ENCODE peak calls at places on chromosomes 5 and 9, in eight cellular contexts. One of them, this sample, is unnamed.

GRCh38 chr5:14265574-14265973 is 122.4 kb downstream of the TRIO start:
- DNase-seq in neural progenitor cell: no peak
- DNase-seq in activated CD4-positive, alpha-beta T cell treated with anti-CD3 and anti-CD28 coated beads, Interleukin-2, amount 50 U/mL, for 4 hours: no peak
- DNase-seq in COR-L47: no peak
- DNase-seq in left lobe of liver: no peak
- DNase-seq in aorta: no peak
- DNase-seq in stimulated activated CD4-positive, alpha-beta T cell treated with anti-CD3 and anti-CD28 coated beads, TNF-alpha, amount 100 ng/mL, for 1 hour: no peak
- DNase-seq in nephron progenitor cell: no peak
- DNase-seq in this sample: no peak

GRCh38 chr9:131416509-131416908 is 22.6 kb downstream of the PRRC2B start:
- DNase-seq in activated CD4-positive, alpha-beta T cell treated with anti-CD3 and anti-CD28 coated beads, Interleukin-2, amount 50 U/mL, for 4 hours: no peak
- DNase-seq in stimulated activated CD4-positive, alpha-beta T cell treated with anti-CD3 and anti-CD28 coated beads, TNF-alpha, amount 100 ng/mL, for 1 hour: no peak
- DNase-seq in COR-L47: no peak
- DNase-seq in left lobe of liver: no peak
- DNase-seq in neural progenitor cell: no peak
- DNase-seq in aorta: no peak
- DNase-seq in nephron progenitor cell: no peak
- DNase-seq in this sample: no peak

GRCh38 chr9:124769451-124770358 is 1.4 kb downstream of the NR6A1 start:
- DNase-seq in COR-L47: no peak
- DNase-seq in nephron progenitor cell: peak; percentile 69
- DNase-seq in activated CD4-positive, alpha-beta T cell treated with anti-CD3 and anti-CD28 coated beads, Interleukin-2, amount 50 U/mL, for 4 hours: no peak
- DNase-seq in aorta: no peak
- DNase-seq in neural progenitor cell: peak; percentile 67
- DNase-seq in stimulated activated CD4-positive, alpha-beta T cell treated with anti-CD3 and anti-CD28 coated beads, TNF-alpha, amount 100 ng/mL, for 1 hour: no peak
- DNase-seq in left lobe of liver: peak; percentile 76
- DNase-seq in this sample: no peak

GRCh38 chr5:12624776-12625560 is 720.7 kb upstream of the CTNND2 start:
- DNase-seq in stimulated activated CD4-positive, alpha-beta T cell treated with anti-CD3 and anti-CD28 coated beads, TNF-alpha, amount 100 ng/mL, for 1 hour: no peak
- DNase-seq in left lobe of liver: no peak
- DNase-seq in nephron progenitor cell: no peak
- DNase-seq in neural progenitor cell: no peak
- DNase-seq in COR-L47: no peak
- DNase-seq in activated CD4-positive, alpha-beta T cell treated with anti-CD3 and anti-CD28 coated beads, Interleukin-2, amount 50 U/mL, for 4 hours: no peak
- DNase-seq in aorta: no peak
- DNase-seq in this sample: no peak

GRCh38 chr5:67476531-67476930 is 279.9 kb upstream of the CD180 start:
- DNase-seq in aorta: no peak
- DNase-seq in activated CD4-positive, alpha-beta T cell treated with anti-CD3 and anti-CD28 coated beads, Interleukin-2, amount 50 U/mL, for 4 hours: no peak
- DNase-seq in nephron progenitor cell: no peak
- DNase-seq in neural progenitor cell: no peak
- DNase-seq in stimulated activated CD4-positive, alpha-beta T cell treated with anti-CD3 and anti-CD28 coated beads, TNF-alpha, amount 100 ng/mL, for 1 hour: no peak
- DNase-seq in left lobe of liver: no peak
- DNase-seq in COR-L47: no peak
- DNase-seq in this sample: no peak

GRCh38 chr9:70642421-70642820 is 228.0 kb upstream of the KLF9 start:
- DNase-seq in aorta: no peak
- DNase-seq in nephron progenitor cell: no peak
- DNase-seq in activated CD4-positive, alpha-beta T cell treated with anti-CD3 and anti-CD28 coated beads, Interleukin-2, amount 50 U/mL, for 4 hours: no peak
- DNase-seq in left lobe of liver: no peak
- DNase-seq in neural progenitor cell: no peak
- DNase-seq in stimulated activated CD4-positive, alpha-beta T cell treated with anti-CD3 and anti-CD28 coated beads, TNF-alpha, amount 100 ng/mL, for 1 hour: no peak
- DNase-seq in COR-L47: no peak
- DNase-seq in this sample: no peak

GRCh38 chr9:132647355-132647754 is 22.4 kb downstream of the DDX31 start:
- DNase-seq in left lobe of liver: no peak
- DNase-seq in aorta: no peak
- DNase-seq in stimulated activated CD4-positive, alpha-beta T cell treated with anti-CD3 and anti-CD28 coated beads, TNF-alpha, amount 100 ng/mL, for 1 hour: no peak
- DNase-seq in activated CD4-positive, alpha-beta T cell treated with anti-CD3 and anti-CD28 coated beads, Interleukin-2, amount 50 U/mL, for 4 hours: no peak
- DNase-seq in neural progenitor cell: no peak
- DNase-seq in COR-L47: no peak
- DNase-seq in nephron progenitor cell: no peak
- DNase-seq in this sample: no peak

GRCh38 chr5:114305402-114306207 is 56.3 kb upstream of the KCNN2 start:
- DNase-seq in COR-L47: peak; percentile 21
- DNase-seq in left lobe of liver: no peak
- DNase-seq in activated CD4-positive, alpha-beta T cell treated with anti-CD3 and anti-CD28 coated beads, Interleukin-2, amount 50 U/mL, for 4 hours: no peak
- DNase-seq in neural progenitor cell: peak; percentile 55
- DNase-seq in stimulated activated CD4-positive, alpha-beta T cell treated with anti-CD3 and anti-CD28 coated beads, TNF-alpha, amount 100 ng/mL, for 1 hour: no peak
- DNase-seq in nephron progenitor cell: no peak
- DNase-seq in aorta: no peak
- DNase-seq in this sample: peak; percentile 9

GRCh38 chr9:12956261-12956660 is 181.4 kb downstream of the LURAP1L start:
- DNase-seq in COR-L47: no peak
- DNase-seq in aorta: no peak
- DNase-seq in neural progenitor cell: no peak
- DNase-seq in left lobe of liver: no peak
- DNase-seq in activated CD4-positive, alpha-beta T cell treated with anti-CD3 and anti-CD28 coated beads, Interleukin-2, amount 50 U/mL, for 4 hours: no peak
- DNase-seq in stimulated activated CD4-positive, alpha-beta T cell treated with anti-CD3 and anti-CD28 coated beads, TNF-alpha, amount 100 ng/mL, for 1 hour: no peak
- DNase-seq in nephron progenitor cell: no peak
- DNase-seq in this sample: no peak

GRCh38 chr9:23659346-23660006 is 166.6 kb downstream of the ELAVL2 start:
- DNase-seq in nephron progenitor cell: no peak
- DNase-seq in activated CD4-positive, alpha-beta T cell treated with anti-CD3 and anti-CD28 coated beads, Interleukin-2, amount 50 U/mL, for 4 hours: no peak
- DNase-seq in COR-L47: no peak
- DNase-seq in aorta: no peak
- DNase-seq in neural progenitor cell: no peak
- DNase-seq in stimulated activated CD4-positive, alpha-beta T cell treated with anti-CD3 and anti-CD28 coated beads, TNF-alpha, amount 100 ng/mL, for 1 hour: no peak
- DNase-seq in left lobe of liver: no peak
- DNase-seq in this sample: no peak

GRCh38 chr5:859798-860296 is 9.1 kb upstream of the ZDHHC11 start:
- DNase-seq in neural progenitor cell: no peak
- DNase-seq in aorta: no peak
- DNase-seq in left lobe of liver: no peak
- DNase-seq in COR-L47: no peak
- DNase-seq in activated CD4-positive, alpha-beta T cell treated with anti-CD3 and anti-CD28 coated beads, Interleukin-2, amount 50 U/mL, for 4 hours: no peak
- DNase-seq in stimulated activated CD4-positive, alpha-beta T cell treated with anti-CD3 and anti-CD28 coated beads, TNF-alpha, amount 100 ng/mL, for 1 hour: no peak
- DNase-seq in nephron progenitor cell: no peak
- DNase-seq in this sample: no peak

GRCh38 chr5:81852277-81853004 is 101.5 kb upstream of the SSBP2 start:
- DNase-seq in COR-L47: peak; percentile 75
- DNase-seq in neural progenitor cell: peak; percentile 65
- DNase-seq in left lobe of liver: no peak
- DNase-seq in stimulated activated CD4-positive, alpha-beta T cell treated with anti-CD3 and anti-CD28 coated beads, TNF-alpha, amount 100 ng/mL, for 1 hour: no peak
- DNase-seq in aorta: peak; percentile 79
- DNase-seq in nephron progenitor cell: peak; percentile 53
- DNase-seq in activated CD4-positive, alpha-beta T cell treated with anti-CD3 and anti-CD28 coated beads, Interleukin-2, amount 50 U/mL, for 4 hours: no peak
- DNase-seq in this sample: peak; percentile 68

GRCh38 chr5:73552642-73553041 is 12.8 kb downstream of the ANKRA2 start:
- DNase-seq in nephron progenitor cell: no peak
- DNase-seq in activated CD4-positive, alpha-beta T cell treated with anti-CD3 and anti-CD28 coated beads, Interleukin-2, amount 50 U/mL, for 4 hours: no peak
- DNase-seq in neural progenitor cell: no peak
- DNase-seq in aorta: no peak
- DNase-seq in left lobe of liver: no peak
- DNase-seq in stimulated activated CD4-positive, alpha-beta T cell treated with anti-CD3 and anti-CD28 coated beads, TNF-alpha, amount 100 ng/mL, for 1 hour: no peak
- DNase-seq in COR-L47: no peak
- DNase-seq in this sample: no peak

GRCh38 chr5:31733365-31733764 is 94.4 kb downstream of the PDZD2 start:
- DNase-seq in left lobe of liver: no peak
- DNase-seq in neural progenitor cell: no peak
- DNase-seq in stimulated activated CD4-positive, alpha-beta T cell treated with anti-CD3 and anti-CD28 coated beads, TNF-alpha, amount 100 ng/mL, for 1 hour: no peak
- DNase-seq in nephron progenitor cell: no peak
- DNase-seq in activated CD4-positive, alpha-beta T cell treated with anti-CD3 and anti-CD28 coated beads, Interleukin-2, amount 50 U/mL, for 4 hours: no peak
- DNase-seq in aorta: no peak
- DNase-seq in COR-L47: no peak
- DNase-seq in this sample: no peak

GRCh38 chr5:675876-676698 is 17.1 kb downstream of the TPPP start:
- DNase-seq in aorta: peak; percentile 70
- DNase-seq in COR-L47: no peak
- DNase-seq in left lobe of liver: no peak
- DNase-seq in nephron progenitor cell: no peak
- DNase-seq in neural progenitor cell: no peak
- DNase-seq in stimulated activated CD4-positive, alpha-beta T cell treated with anti-CD3 and anti-CD28 coated beads, TNF-alpha, amount 100 ng/mL, for 1 hour: no peak
- DNase-seq in activated CD4-positive, alpha-beta T cell treated with anti-CD3 and anti-CD28 coated beads, Interleukin-2, amount 50 U/mL, for 4 hours: no peak
- DNase-seq in this sample: no peak

GRCh38 chr5:68354315-68354714 is 138.8 kb downstream of the PIK3R1 start:
- DNase-seq in aorta: no peak
- DNase-seq in COR-L47: no peak
- DNase-seq in activated CD4-positive, alpha-beta T cell treated with anti-CD3 and anti-CD28 coated beads, Interleukin-2, amount 50 U/mL, for 4 hours: no peak
- DNase-seq in neural progenitor cell: no peak
- DNase-seq in stimulated activated CD4-positive, alpha-beta T cell treated with anti-CD3 and anti-CD28 coated beads, TNF-alpha, amount 100 ng/mL, for 1 hour: no peak
- DNase-seq in nephron progenitor cell: no peak
- DNase-seq in left lobe of liver: no peak
- DNase-seq in this sample: no peak

GRCh38 chr5:126508962-126509279 is 85.7 kb downstream of the GRAMD2B start:
- DNase-seq in nephron progenitor cell: no peak
- DNase-seq in activated CD4-positive, alpha-beta T cell treated with anti-CD3 and anti-CD28 coated beads, Interleukin-2, amount 50 U/mL, for 4 hours: no peak
- DNase-seq in aorta: no peak
- DNase-seq in stimulated activated CD4-positive, alpha-beta T cell treated with anti-CD3 and anti-CD28 coated beads, TNF-alpha, amount 100 ng/mL, for 1 hour: no peak
- DNase-seq in left lobe of liver: no peak
- DNase-seq in neural progenitor cell: no peak
- DNase-seq in COR-L47: no peak
- DNase-seq in this sample: no peak

GRCh38 chr9:84699897-84700395 is 30.4 kb downstream of the NTRK2 start:
- DNase-seq in aorta: no peak
- DNase-seq in nephron progenitor cell: no peak
- DNase-seq in stimulated activated CD4-positive, alpha-beta T cell treated with anti-CD3 and anti-CD28 coated beads, TNF-alpha, amount 100 ng/mL, for 1 hour: no peak
- DNase-seq in activated CD4-positive, alpha-beta T cell treated with anti-CD3 and anti-CD28 coated beads, Interleukin-2, amount 50 U/mL, for 4 hours: no peak
- DNase-seq in neural progenitor cell: no peak
- DNase-seq in COR-L47: no peak
- DNase-seq in left lobe of liver: no peak
- DNase-seq in this sample: no peak

GRCh38 chr9:120947222-120947621 is 20.6 kb upstream of the TRAF1 start:
- DNase-seq in COR-L47: no peak
- DNase-seq in nephron progenitor cell: no peak
- DNase-seq in stimulated activated CD4-positive, alpha-beta T cell treated with anti-CD3 and anti-CD28 coated beads, TNF-alpha, amount 100 ng/mL, for 1 hour: no peak
- DNase-seq in left lobe of liver: no peak
- DNase-seq in neural progenitor cell: no peak
- DNase-seq in aorta: no peak
- DNase-seq in activated CD4-positive, alpha-beta T cell treated with anti-CD3 and anti-CD28 coated beads, Interleukin-2, amount 50 U/mL, for 4 hours: no peak
- DNase-seq in this sample: no peak

GRCh38 chr5:65867509-65868195 is 58.7 kb upstream of the ERBIN start:
- DNase-seq in neural progenitor cell: peak; percentile 9
- DNase-seq in aorta: no peak
- DNase-seq in COR-L47: no peak
- DNase-seq in activated CD4-positive, alpha-beta T cell treated with anti-CD3 and anti-CD28 coated beads, Interleukin-2, amount 50 U/mL, for 4 hours: no peak
- DNase-seq in left lobe of liver: no peak
- DNase-seq in nephron progenitor cell: no peak
- DNase-seq in stimulated activated CD4-positive, alpha-beta T cell treated with anti-CD3 and anti-CD28 coated beads, TNF-alpha, amount 100 ng/mL, for 1 hour: no peak
- DNase-seq in this sample: no peak

GRCh38 chr5:67015577-67016290 is 180.9 kb downstream of the CD180 start:
- DNase-seq in stimulated activated CD4-positive, alpha-beta T cell treated with anti-CD3 and anti-CD28 coated beads, TNF-alpha, amount 100 ng/mL, for 1 hour: no peak
- DNase-seq in nephron progenitor cell: no peak
- DNase-seq in activated CD4-positive, alpha-beta T cell treated with anti-CD3 and anti-CD28 coated beads, Interleukin-2, amount 50 U/mL, for 4 hours: no peak
- DNase-seq in left lobe of liver: no peak
- DNase-seq in aorta: no peak
- DNase-seq in neural progenitor cell: no peak
- DNase-seq in COR-L47: no peak
- DNase-seq in this sample: no peak

GRCh38 chr5:109468737-109469420 is 59.1 kb upstream of the PJA2 start:
- DNase-seq in nephron progenitor cell: peak; percentile 80
- DNase-seq in stimulated activated CD4-positive, alpha-beta T cell treated with anti-CD3 and anti-CD28 coated beads, TNF-alpha, amount 100 ng/mL, for 1 hour: peak; percentile 38
- DNase-seq in COR-L47: peak; percentile 98
- DNase-seq in aorta: peak; percentile 98
- DNase-seq in left lobe of liver: peak; percentile 94
- DNase-seq in neural progenitor cell: peak; percentile 79
- DNase-seq in activated CD4-positive, alpha-beta T cell treated with anti-CD3 and anti-CD28 coated beads, Interleukin-2, amount 50 U/mL, for 4 hours: peak; percentile 42
- DNase-seq in this sample: no peak

GRCh38 chr5:64486163-64486562 is 19.7 kb upstream of the RGS7BP start:
- DNase-seq in nephron progenitor cell: no peak
- DNase-seq in stimulated activated CD4-positive, alpha-beta T cell treated with anti-CD3 and anti-CD28 coated beads, TNF-alpha, amount 100 ng/mL, for 1 hour: no peak
- DNase-seq in neural progenitor cell: no peak
- DNase-seq in COR-L47: no peak
- DNase-seq in aorta: no peak
- DNase-seq in activated CD4-positive, alpha-beta T cell treated with anti-CD3 and anti-CD28 coated beads, Interleukin-2, amount 50 U/mL, for 4 hours: no peak
- DNase-seq in left lobe of liver: no peak
- DNase-seq in this sample: no peak

GRCh38 chr9:34403554-34404380 is 27.1 kb upstream of the MYORG start:
- DNase-seq in left lobe of liver: peak; percentile 80
- DNase-seq in nephron progenitor cell: peak; percentile 82
- DNase-seq in COR-L47: peak; percentile 9
- DNase-seq in activated CD4-positive, alpha-beta T cell treated with anti-CD3 and anti-CD28 coated beads, Interleukin-2, amount 50 U/mL, for 4 hours: peak; percentile 41
- DNase-seq in neural progenitor cell: peak; percentile 81
- DNase-seq in stimulated activated CD4-positive, alpha-beta T cell treated with anti-CD3 and anti-CD28 coated beads, TNF-alpha, amount 100 ng/mL, for 1 hour: peak; percentile 17
- DNase-seq in aorta: peak; percentile 88
- DNase-seq in this sample: no peak

GRCh38 chr9:112484607-112485006 is 2.0 kb upstream of the KIAA1958 start:
- DNase-seq in left lobe of liver: no peak
- DNase-seq in activated CD4-positive, alpha-beta T cell treated with anti-CD3 and anti-CD28 coated beads, Interleukin-2, amount 50 U/mL, for 4 hours: no peak
- DNase-seq in COR-L47: no peak
- DNase-seq in nephron progenitor cell: no peak
- DNase-seq in neural progenitor cell: no peak
- DNase-seq in stimulated activated CD4-positive, alpha-beta T cell treated with anti-CD3 and anti-CD28 coated beads, TNF-alpha, amount 100 ng/mL, for 1 hour: no peak
- DNase-seq in aorta: no peak
- DNase-seq in this sample: no peak

GRCh38 chr5:107501965-107502691 is 168.6 kb downstream of the EFNA5 start:
- DNase-seq in COR-L47: no peak
- DNase-seq in aorta: no peak
- DNase-seq in neural progenitor cell: no peak
- DNase-seq in stimulated activated CD4-positive, alpha-beta T cell treated with anti-CD3 and anti-CD28 coated beads, TNF-alpha, amount 100 ng/mL, for 1 hour: no peak
- DNase-seq in activated CD4-positive, alpha-beta T cell treated with anti-CD3 and anti-CD28 coated beads, Interleukin-2, amount 50 U/mL, for 4 hours: no peak
- DNase-seq in nephron progenitor cell: no peak
- DNase-seq in left lobe of liver: no peak
- DNase-seq in this sample: no peak

GRCh38 chr9:91188719-91189590 is 172.8 kb downstream of the AUH start:
- DNase-seq in activated CD4-positive, alpha-beta T cell treated with anti-CD3 and anti-CD28 coated beads, Interleukin-2, amount 50 U/mL, for 4 hours: no peak
- DNase-seq in stimulated activated CD4-positive, alpha-beta T cell treated with anti-CD3 and anti-CD28 coated beads, TNF-alpha, amount 100 ng/mL, for 1 hour: no peak
- DNase-seq in left lobe of liver: no peak
- DNase-seq in aorta: no peak
- DNase-seq in COR-L47: no peak
- DNase-seq in nephron progenitor cell: no peak
- DNase-seq in neural progenitor cell: no peak
- DNase-seq in this sample: no peak

This sample was measured in iPS DF 19.7.